ENCODE peak calls at places on chromosomes 3 and 15, in five cellular contexts. S is cardiac muscle cell, R is A549, M is neural progenitor cell, D is mesenchymal stem cell. T is an unnamed sample. For H3K4me1, the result is how much of the 10 kb centered on the place peaks cover.

GRCh38 chr3:14174483-14174882 is 3.9 kb downstream of the XPC start:
- DNase-seq in R (no peak), D (no peak), M (no peak), S (no peak), T (no peak)

GRCh38 chr3:13203398-13204176 is 130.4 kb upstream of the IQSEC1 start:
- DNase-seq in D (no peak), S (no peak), R (no peak), M (no peak), T (no peak)

GRCh38 chr3:48950051-48950450 is 31.4 kb downstream of the ARIH2 start:
- DNase-seq in M (no peak), S (no peak), R (no peak), D (no peak), T (no peak)

GRCh38 chr3:8888296-8888915 is 74.9 kb downstream of the RAD18 start:
- DNase-seq in M (no peak), S (no peak), D (peak), R (no peak), T (no peak)

GRCh38 chr3:312170-312569 is 115.6 kb downstream of the CHL1 start:
- DNase-seq in D (no peak), M (no peak), R (no peak), S (no peak), T (no peak)

GRCh38 chr15:64249842-64250575 is 87.2 kb upstream of the PPIB start:
- DNase-seq in S (no peak), D (no peak), R (no peak), M (no peak), T (no peak)

GRCh38 chr3:65200312-65200711 is 512.5 kb upstream of the ADAMTS9 start:
- DNase-seq in D (no peak), M (peak), R (no peak), S (no peak), T (no peak)

GRCh38 chr3:117409701-117410459 is 700.3 kb downstream of the TUSC7 start:
- DNase-seq in S (no peak), R (no peak), D (peak), M (peak), T (no peak)

GRCh38 chr3:157046520-157046919 is 113.4 kb downstream of the CCNL1 start:
- DNase-seq in R (no peak), D (no peak), M (no peak), S (no peak), T (no peak)

GRCh38 chr3:32821686-32822296 is 4.0 kb downstream of the TRIM71 start:
- DNase-seq in M (peak), R (no peak), D (no peak), S (peak), T (no peak)

GRCh38 chr3:127819086-127819485 is 3.2 kb downstream of the MGLL start:
- DNase-seq in S (no peak), R (no peak), M (no peak), D (no peak), T (no peak)
- H3K4me1 ChIP-seq in S (under half), R (half or more), M (under half), D (under half), T (under half)

DNA sequence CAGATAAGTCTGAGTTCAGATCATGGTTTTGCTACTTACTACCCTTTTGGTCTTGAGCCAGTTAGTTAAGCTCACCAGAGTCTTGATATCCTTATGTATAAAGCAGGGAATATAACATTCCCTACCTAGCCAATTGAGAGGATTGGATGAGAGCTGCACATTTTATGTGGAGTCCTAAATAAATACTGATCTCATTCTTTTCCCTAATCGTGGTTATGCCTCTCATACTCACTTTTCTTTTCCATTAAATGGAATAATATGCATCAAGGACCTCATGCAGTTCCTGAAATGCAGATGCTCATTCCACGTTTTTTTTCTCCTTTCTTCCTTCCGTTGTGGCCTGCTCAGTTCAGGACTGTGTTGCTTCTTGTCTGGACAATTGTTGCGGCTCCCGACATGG is 90.1 kb downstream of the NFKBIZ start:
- DNase-seq in R (no peak), D (no peak), S (no peak), M (no peak), T (no peak)
- H3K4me1 ChIP-seq in R (under half), D (under half), S (half or more), M (under half), T (under half)

GRCh38 chr3:45567730-45568172 is 26.8 kb upstream of the LIMD1 start:
- DNase-seq in D (no peak), M (no peak), R (no peak), S (no peak), T (peak)

GRCh38 chr3:45566205-45566604 is 28.3 kb upstream of the LIMD1 start:
- DNase-seq in M (no peak), S (no peak), D (no peak), R (no peak), T (no peak)

GRCh38 chr3:45565341-45565740 is 29.2 kb upstream of the LIMD1 start:
- DNase-seq in D (no peak), R (no peak), S (no peak), M (no peak), T (no peak)

GRCh38 chr3:45568848-45569247 is 25.7 kb upstream of the LIMD1 start:
- DNase-seq in R (no peak), D (no peak), M (no peak), S (no peak), T (no peak)

DNA sequence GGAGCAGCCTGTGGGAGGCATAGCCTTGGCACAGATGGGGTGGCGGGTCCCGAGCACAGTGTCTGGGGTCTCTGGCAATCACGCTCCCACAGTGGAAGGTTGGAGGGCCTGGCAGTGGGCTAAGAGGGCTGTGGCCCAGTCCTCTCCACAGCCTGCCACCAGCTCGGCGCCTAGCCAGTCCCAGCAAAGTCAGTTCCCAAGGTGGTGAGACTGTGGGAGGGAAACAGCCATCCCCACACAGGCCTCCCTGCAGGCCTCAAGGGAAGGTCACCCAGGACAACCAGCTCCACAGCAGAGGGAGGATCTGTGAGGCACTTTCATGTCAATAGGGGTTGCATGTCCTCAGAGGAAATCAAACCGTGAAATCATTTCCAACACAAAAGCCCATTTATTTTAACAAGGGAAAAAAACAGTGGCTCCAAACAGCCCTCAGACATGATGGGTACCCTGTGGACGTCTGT is 27.6 kb upstream of the LIMD1 start:
- DNase-seq in R (no peak), D (no peak), M (no peak), S (no peak), T (no peak)
- H3K4me1 ChIP-seq in R (under half), D (under half), M (under half), S (under half), T (under half)

GRCh38 chr3:76203578-76203977 is 418.2 kb upstream of the ZNF717 start:
- DNase-seq in M (no peak), R (no peak), S (no peak), D (no peak), T (no peak)
- H3K4me1 ChIP-seq in M (under half), R (under half), S (under half), D (under half), T (under half)

GRCh38 chr15:85402195-85402921 is 22.0 kb downstream of the AKAP13 start:
- DNase-seq in D (peak), M (no peak), R (no peak), S (peak), T (no peak)
- H3K4me1 ChIP-seq in D (under half), M (half or more), R (half or more), S (under half), T (under half)

DNA sequence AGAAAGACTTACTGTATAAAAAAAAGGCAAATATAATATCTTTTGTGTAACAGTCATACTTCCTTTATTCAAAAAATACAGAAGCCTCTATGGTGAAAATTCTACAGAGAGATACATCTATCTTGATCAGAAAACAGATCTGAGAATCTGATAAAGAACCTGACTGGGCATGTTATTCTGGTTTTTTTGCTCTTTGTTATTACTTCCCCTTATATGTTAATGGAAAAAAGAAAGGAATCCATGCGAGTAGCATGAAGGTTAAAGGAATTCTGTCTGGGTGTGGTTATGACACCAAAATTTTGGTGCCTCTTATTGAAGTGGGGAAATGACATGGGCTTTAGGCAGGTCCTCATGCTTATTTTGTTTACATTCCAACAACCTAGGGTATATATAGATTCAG is 81.7 kb downstream of the BCHE start:
- DNase-seq in M (no peak), D (no peak), S (no peak), R (no peak), T (no peak)
- H3K4me1 ChIP-seq in M (under half), D (under half), S (under half), R (under half), T (under half)